ENCODE peak calls at places on chromosome 7, in seven cellular contexts. C is stimulated activated naive B cell treated with anti-CD40 and anti-IgM and Interleukin-4, amounts not matched to agents 10 μg/mL and 1 μg/mL and 100 μg/mL, for 72 hours; E is stimulated activated naive CD4-positive, alpha-beta T cell treated with Interleukin-2 at 50 U/mL for 16 hours; L is EH; V is NCI-H2171 treated with DMSO at 0.1 percent for 48 hours; B is activated CD4-positive, alpha-beta T cell treated with anti-CD3 and anti-CD28 coated beads, Interleukin-2, amount 10 ng/mL, durations not matched to agents 7 days and 5 days; N is GDM1. T is an unnamed sample.

GRCh38 chr7:125814030-125814535 is 884.5 kb upstream of the POT1 start:
- DNase-seq in N (no peak), E (no peak), V (peak), B (no peak), C (no peak), L (no peak), T (no peak)

GRCh38 chr7:38558786-38559185 is 72.4 kb downstream of the AMPH start:
- DNase-seq in N (no peak), B (no peak), C (no peak), E (no peak), L (no peak), V (peak), T (no peak)

GRCh38 chr7:103001210-103001609 is 73.4 kb downstream of the FBXL13 start:
- DNase-seq in N (no peak), E (no peak), B (no peak), C (no peak), L (no peak), V (no peak), T (no peak)

GRCh38 chr7:140674899-140675701 is 2.4 kb downstream of the ADCK2 start:
- DNase-seq in E (no peak), L (peak), V (no peak), B (no peak), C (no peak), N (peak), T (peak)

GRCh38 chr7:97064020-97064419 is 39.4 kb upstream of the DLX5 start:
- DNase-seq in L (no peak), V (no peak), C (no peak), E (no peak), B (no peak), N (no peak), T (no peak)

GRCh38 chr7:7756577-7756976 is 38.2 kb upstream of the RPA3 start:
- DNase-seq in E (no peak), C (no peak), V (no peak), L (no peak), B (no peak), N (no peak), T (no peak)

GRCh38 chr7:79461660-79462059 is 8.2 kb upstream of the MAGI2 start:
- DNase-seq in L (peak), V (no peak), N (no peak), E (no peak), B (no peak), C (no peak), T (peak)

GRCh38 chr7:53661645-53662217 is 626.3 kb downstream of the POM121L12 start:
- DNase-seq in L (no peak), V (no peak), E (no peak), C (no peak), N (no peak), B (no peak), T (no peak)

GRCh38 chr7:84364708-84365107 is 170.1 kb upstream of the SEMA3A start:
- DNase-seq in E (no peak), B (no peak), V (no peak), L (peak), N (no peak), C (no peak), T (peak)

GRCh38 chr7:12436896-12437535 is 33.4 kb upstream of the VWDE start:
- DNase-seq in E (no peak), V (no peak), N (no peak), B (no peak), C (no peak), L (no peak), T (no peak)

GRCh38 chr7:107610353-107610752 is 30.3 kb downstream of the BCAP29 start:
- DNase-seq in N (no peak), C (no peak), L (peak), E (no peak), B (no peak), V (no peak), T (no peak)

GRCh38 chr7:4195650-4196049 is 486.4 kb upstream of the FOXK1 start:
- DNase-seq in N (no peak), L (no peak), E (no peak), V (no peak), B (no peak), C (no peak), T (no peak)

GRCh38 chr7:73560035-73560835 is 2.7 kb upstream of the BCL7B start:
- DNase-seq in C (no peak), V (peak), N (no peak), B (no peak), L (peak), E (no peak), T (peak)

GRCh38 chr7:120337308-120337907 is 64.4 kb downstream of the KCND2 start:
- DNase-seq in B (no peak), C (no peak), E (no peak), N (no peak), L (no peak), V (peak), T (no peak)

GRCh38 chr7:54015251-54015650 is 526.9 kb upstream of the VSTM2A start:
- DNase-seq in N (no peak), L (no peak), B (no peak), E (no peak), V (no peak), C (no peak), T (no peak)

GRCh38 chr7:70829221-70830059 is 302.5 kb upstream of the GALNT17 start:
- DNase-seq in V (peak), C (peak), E (peak), L (peak), B (peak), N (no peak), T (peak)

GRCh38 chr7:22627136-22627535 is 99.9 kb upstream of the IL6 start:
- DNase-seq in B (no peak), N (no peak), L (peak), E (no peak), V (no peak), C (no peak), T (no peak)

GRCh38 chr7:156896388-156897022 is 3.5 kb upstream of the LMBR1 start:
- DNase-seq in E (no peak), L (no peak), N (no peak), B (no peak), V (no peak), C (no peak), T (no peak)

GRCh38 chr7:22387583-22387982 is 30.6 kb upstream of the RAPGEF5 start:
- DNase-seq in V (no peak), E (no peak), B (no peak), C (no peak), N (no peak), L (peak), T (peak)

GRCh38 chr7:157273208-157274202 is 63.3 kb upstream of the DNAJB6 start:
- DNase-seq in E (peak), V (peak), N (peak), C (peak), L (peak), B (peak), T (no peak)

GRCh38 chr7:149595541-149595940 is 97.9 kb upstream of the ZNF746 start:
- DNase-seq in C (no peak), V (no peak), N (no peak), E (no peak), L (no peak), B (no peak), T (no peak)

GRCh38 chr7:106313456-106313891 is 28.7 kb upstream of the NAMPT start:
- DNase-seq in E (no peak), N (no peak), L (peak), C (no peak), B (no peak), V (no peak), T (peak)

GRCh38 chr7:112399501-112399900 is 50.8 kb upstream of the IFRD1 start:
- DNase-seq in E (no peak), N (no peak), B (no peak), V (no peak), C (no peak), L (peak), T (no peak)

GRCh38 chr7:39357648-39358047 is 208.6 kb upstream of the YAE1 start:
- DNase-seq in L (no peak), N (no peak), B (no peak), V (no peak), C (no peak), E (no peak), T (no peak)

GRCh38 chr7:2510909-2511768 is 8.4 kb upstream of the LFNG start:
- DNase-seq in C (peak), V (no peak), L (no peak), B (peak), E (peak), N (peak), T (no peak)

GRCh38 chr7:87140271-87140748 is 11.9 kb upstream of the DMTF1 start:
- DNase-seq in B (no peak), V (no peak), N (peak), E (no peak), L (no peak), C (no peak), T (no peak)